ENCODE peak calls at places on chromosomes 1 and 21, in eight cellular contexts. R is stomach, T is BE2C, H is AG10803, U is WERI-Rb-1, K is OCI-LY7, G is heart left ventricle, M is Panc1. Y is an unnamed sample.

GRCh38 chr1:21902378-21903012 is 34.6 kb downstream of the HSPG2 start:
- DNase-seq in R (no peak), T (no peak), H (no peak), U (no peak), K (no peak), G (no peak), M (no peak), Y (no peak)

GRCh38 chr21:37061926-37062591 is 10.8 kb downstream of the PIGP start:
- DNase-seq in R (no peak), T (no peak), H (peak), U (no peak), K (peak), G (no peak), M (no peak), Y (no peak)

GRCh38 chr1:198934901-198935301 is 296.1 kb downstream of the PTPRC start:
- DNase-seq in R (no peak), T (no peak), H (peak), U (no peak), K (peak), G (no peak), M (no peak), Y (peak)

GRCh38 chr1:69929278-69930057 is 275.9 kb downstream of the LRRC40 start:
- DNase-seq in R (no peak), T (no peak), H (peak), U (no peak), K (no peak), G (no peak), M (no peak), Y (no peak)

GRCh38 chr1:162475089-162475488 is 22.5 kb upstream of the UHMK1 start:
- DNase-seq in R (no peak), T (no peak), H (no peak), U (no peak), K (no peak), G (no peak), M (no peak), Y (no peak)

GRCh38 chr21:43865471-43866181 is 603 bp downstream of the AGPAT3 start:
- DNase-seq in R (peak), T (no peak), H (peak), U (no peak), K (no peak), G (peak), M (no peak), Y (no peak)

GRCh38 chr1:154479764-154480421 is 22.1 kb upstream of the TDRD10 start:
- DNase-seq in R (peak), T (peak), H (peak), U (peak), K (peak), G (peak), M (peak), Y (peak)

GRCh38 chr1:210608766-210609165 is 280.1 kb downstream of the HHAT start:
- DNase-seq in R (no peak), T (no peak), H (no peak), U (no peak), K (no peak), G (no peak), M (no peak), Y (no peak)

GRCh38 chr1:59046730-59047157 is 250.2 kb upstream of the FGGY start:
- DNase-seq in R (peak), T (no peak), H (no peak), U (no peak), K (peak), G (no peak), M (no peak), Y (peak)

GRCh38 chr1:231642600-231643332 is 16.2 kb downstream of the DISC1 start:
- DNase-seq in R (no peak), T (no peak), H (no peak), U (no peak), K (no peak), G (no peak), M (no peak), Y (no peak)

GRCh38 chr1:64006276-64007051 is 197.0 kb upstream of the UBE2U start:
- DNase-seq in R (peak), T (no peak), H (peak), U (no peak), K (no peak), G (no peak), M (peak), Y (peak)

GRCh38 chr1:100438375-100438774 is 86.1 kb downstream of the CDC14A start:
- DNase-seq in R (no peak), T (no peak), H (no peak), U (no peak), K (no peak), G (no peak), M (no peak), Y (no peak)

GRCh38 chr1:112688781-112689193 is 14.3 kb downstream of the MOV10 start:
- DNase-seq in R (no peak), T (no peak), H (no peak), U (no peak), K (no peak), G (no peak), M (no peak), Y (no peak)

GRCh38 chr1:197595244-197595904 is 179.9 kb downstream of the DENND1B start:
- DNase-seq in R (no peak), T (no peak), H (no peak), U (no peak), K (no peak), G (no peak), M (no peak), Y (no peak)

GRCh38 chr1:223144431-223144830 is 1.4 kb upstream of the TLR5 start:
- DNase-seq in R (no peak), T (no peak), H (no peak), U (no peak), K (no peak), G (no peak), M (no peak), Y (no peak)

GRCh38 chr1:223142269-223142668 is 779 bp downstream of the TLR5 start:
- DNase-seq in R (no peak), T (no peak), H (no peak), U (no peak), K (no peak), G (no peak), M (no peak), Y (no peak)

GRCh38 chr1:223142795-223143759 is at the start of gene TLR5:
- DNase-seq in R (peak), T (peak), H (peak), U (peak), K (peak), G (peak), M (no peak), Y (peak)

GRCh38 chr1:223144914-223145313 is 1.9 kb upstream of the TLR5 start:
- DNase-seq in R (no peak), T (no peak), H (no peak), U (no peak), K (no peak), G (no peak), M (no peak), Y (no peak)

GRCh38 chr1:223143760-223144248 is 756 bp upstream of the TLR5 start:
- DNase-seq in R (peak), T (no peak), H (no peak), U (peak), K (no peak), G (no peak), M (no peak), Y (peak)
- H3K4me3 ChIP-seq in R (peak), T (no peak), H (no peak), U (peak), K (peak), G (no peak), M (peak), Y (peak)

GRCh38 chr21:35225573-35225972 is 176.5 kb upstream of the RUNX1 start:
- DNase-seq in R (no peak), T (no peak), H (no peak), U (no peak), K (no peak), G (no peak), M (no peak), Y (no peak)

GRCh38 chr21:35229290-35229689 is 180.2 kb upstream of the RUNX1 start:
- DNase-seq in R (no peak), T (no peak), H (no peak), U (no peak), K (no peak), G (no peak), M (no peak), Y (no peak)

GRCh38 chr21:35227774-35228173 is 178.7 kb upstream of the RUNX1 start:
- DNase-seq in R (no peak), T (no peak), H (no peak), U (no peak), K (peak), G (no peak), M (no peak), Y (peak)

GRCh38 chr21:35226302-35226701 is 177.2 kb upstream of the RUNX1 start:
- DNase-seq in R (peak), T (no peak), H (peak), U (no peak), K (no peak), G (no peak), M (no peak), Y (no peak)

DNA sequence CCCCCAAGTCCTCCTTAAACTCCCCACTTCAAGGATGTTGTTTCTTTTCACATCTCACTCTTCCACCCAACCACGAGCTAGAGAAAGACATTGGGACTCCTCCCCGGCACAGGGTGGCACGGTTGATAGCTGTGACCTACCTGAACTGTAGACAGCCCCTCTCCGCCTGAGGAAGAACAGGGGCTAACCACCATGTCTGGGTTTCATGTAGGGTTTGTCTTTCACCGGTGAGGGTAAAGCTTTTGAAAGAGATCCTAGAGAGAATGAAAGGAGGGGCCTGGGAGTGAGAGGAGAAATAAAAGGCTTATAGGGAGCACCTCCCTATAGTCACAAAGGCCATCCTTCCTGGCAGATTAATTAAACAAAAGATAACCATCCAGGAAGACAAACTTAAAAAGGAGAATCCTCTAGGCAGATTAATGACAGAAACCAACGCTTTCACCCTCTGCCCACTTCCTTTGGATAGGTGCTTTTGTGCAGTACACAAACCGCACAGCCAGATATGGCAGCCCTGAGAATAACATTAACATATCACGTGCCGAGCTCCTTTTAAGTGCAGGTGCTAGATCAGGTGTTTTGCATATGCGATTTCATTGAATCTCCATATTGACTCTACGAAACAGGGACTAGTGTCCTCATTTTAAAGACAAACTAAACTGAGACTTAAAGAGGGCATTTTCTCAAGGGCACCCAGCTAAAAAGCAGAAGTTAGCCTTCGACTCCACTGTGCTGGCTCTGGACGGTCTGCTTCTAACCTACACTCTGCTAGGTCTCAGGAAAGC is 178.0 kb upstream of the RUNX1 start:
- DNase-seq in R (no peak), T (no peak), H (no peak), U (no peak), K (peak), G (no peak), M (no peak), Y (peak)
- H3K4me3 ChIP-seq in R (no peak), T (no peak), H (no peak), U (no peak), K (peak), G (no peak), M (no peak), Y (peak)

DNA sequence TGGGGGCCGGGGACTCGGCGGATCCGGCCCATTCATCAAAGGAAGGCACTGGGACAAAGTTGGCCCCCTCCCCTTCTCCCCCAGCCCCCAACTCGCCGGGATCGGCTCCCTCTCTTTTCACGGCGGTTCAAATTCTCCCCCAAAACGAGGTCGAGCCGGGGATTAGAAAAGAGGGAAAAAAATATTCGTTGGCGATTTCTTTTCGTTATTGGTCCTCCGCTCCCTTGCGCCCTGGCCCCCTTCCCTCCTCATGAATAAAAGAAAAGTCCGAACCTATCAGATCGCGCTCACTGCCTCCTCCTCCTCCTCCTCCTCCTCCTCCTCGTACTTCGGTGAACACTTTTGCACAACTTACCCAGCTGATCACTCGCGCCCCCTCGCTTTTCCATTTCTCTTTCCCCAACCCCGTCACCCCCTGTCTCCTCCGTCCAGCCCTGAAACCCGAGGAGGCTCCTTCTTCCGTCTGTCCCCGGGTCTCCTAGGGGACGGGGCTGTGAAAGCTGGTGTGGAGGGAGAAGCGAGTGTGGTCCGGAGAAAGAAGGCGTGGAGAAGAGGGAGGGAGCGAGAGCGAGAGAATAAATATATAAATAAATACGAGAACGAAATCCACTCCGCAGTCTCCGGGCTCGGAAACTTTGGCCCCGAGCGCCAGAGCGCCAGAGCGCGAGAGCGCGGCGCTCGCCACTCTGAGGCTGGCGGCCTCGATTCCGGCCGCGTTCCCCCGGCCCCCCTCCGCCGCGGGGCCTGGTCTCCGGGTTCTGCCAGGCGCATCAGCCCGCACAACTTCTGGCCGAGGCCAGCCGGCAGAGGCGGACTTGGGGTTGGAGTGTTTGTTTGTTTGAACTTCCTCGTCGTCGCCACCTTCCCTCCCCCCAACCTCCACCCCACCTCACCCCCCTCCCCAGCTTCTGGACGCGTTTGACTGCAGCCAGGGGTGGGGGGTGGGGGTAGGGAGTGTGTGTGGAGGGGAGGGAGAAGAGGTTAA is at the start of gene PAX7:
- DNase-seq in R (no peak), T (no peak), H (no peak), U (no peak), K (no peak), G (no peak), M (no peak), Y (no peak)
- H3K4me3 ChIP-seq in R (peak), T (no peak), H (no peak), U (no peak), K (no peak), G (no peak), M (peak), Y (no peak)

DNA sequence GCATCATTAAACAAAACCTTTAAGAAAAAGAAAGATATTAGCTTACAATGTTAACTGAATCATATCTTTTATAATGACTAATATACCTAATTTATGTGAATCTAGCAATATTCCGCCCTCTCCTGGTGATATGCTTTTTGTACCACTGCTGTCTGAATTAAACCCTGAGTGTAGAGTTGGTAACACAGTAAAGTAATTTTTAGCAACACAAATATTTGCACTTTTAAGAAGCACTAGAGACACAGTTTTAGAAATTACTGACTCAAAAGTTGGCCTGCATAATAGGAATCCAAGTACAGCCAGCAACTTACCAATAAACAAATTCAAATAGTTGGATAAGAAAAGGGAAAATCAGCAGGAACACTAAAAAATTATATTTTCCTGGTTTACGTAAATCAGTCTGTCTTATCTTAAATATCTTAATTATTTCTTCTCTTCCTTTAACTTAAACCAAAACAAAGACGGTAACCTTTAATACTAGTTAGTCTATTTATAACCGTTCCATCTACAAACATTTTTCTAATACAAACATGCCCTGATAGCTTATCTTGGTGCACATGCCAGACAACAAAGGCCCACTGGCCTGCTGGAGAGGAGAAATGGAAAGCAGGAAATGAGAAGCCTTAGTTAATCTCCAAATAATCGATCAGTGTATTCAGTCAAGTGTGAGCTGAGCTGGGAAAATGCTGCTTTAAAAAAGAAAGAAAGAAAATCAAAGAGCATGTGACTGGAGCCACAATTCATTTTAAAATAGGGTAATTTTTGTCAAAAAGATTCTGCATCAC is 246.0 kb downstream of the RERE start:
- DNase-seq in R (peak), T (peak), H (peak), U (peak), K (peak), G (no peak), M (no peak), Y (no peak)
- H3K4me3 ChIP-seq in R (peak), T (no peak), H (no peak), U (no peak), K (no peak), G (no peak), M (no peak), Y (no peak)

GRCh38 chr1:14945132-14946010 is 208.2 kb upstream of the TMEM51 start:
- DNase-seq in R (peak), T (no peak), H (peak), U (peak), K (no peak), G (peak), M (no peak), Y (no peak)
- H3K4me3 ChIP-seq in R (peak), T (no peak), H (peak), U (peak), K (no peak), G (peak), M (no peak), Y (no peak)

DNA sequence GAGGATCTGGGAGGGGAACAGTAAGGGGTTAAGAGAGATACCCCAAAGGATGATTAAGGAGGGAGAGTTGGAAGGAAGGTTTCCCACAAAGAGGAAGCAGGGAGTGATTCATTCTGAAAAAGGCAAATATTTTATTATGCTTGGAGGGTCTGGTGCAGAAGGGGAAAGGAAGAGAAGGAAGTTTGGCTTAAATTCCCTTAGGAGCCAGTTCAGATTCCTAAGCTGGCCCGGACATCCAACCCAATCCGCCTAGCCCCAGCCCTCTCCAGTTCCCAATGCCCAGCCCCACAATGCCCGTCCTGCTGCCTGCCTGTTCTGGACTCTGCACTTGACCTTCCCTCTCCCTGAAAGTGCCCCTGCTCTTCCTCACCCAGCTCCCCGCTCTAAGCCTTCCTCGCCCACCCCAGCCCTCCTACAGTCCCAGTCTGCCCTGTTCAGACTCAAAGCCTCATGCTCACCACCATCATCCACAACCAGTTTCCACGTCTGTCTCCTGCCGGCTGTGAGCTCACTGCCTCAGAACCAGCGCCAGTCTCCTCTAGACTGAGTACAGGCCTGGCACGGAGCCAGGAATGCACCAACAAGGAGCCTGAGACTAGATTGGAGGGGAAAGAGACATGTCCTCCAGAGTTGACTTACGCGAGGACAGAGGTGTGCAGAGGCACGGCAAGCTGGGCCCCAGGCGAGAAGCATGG is 18.9 kb downstream of the CAPN2 start:
- DNase-seq in R (peak), T (peak), H (peak), U (no peak), K (no peak), G (peak), M (no peak), Y (no peak)
- H3K4me3 ChIP-seq in R (no peak), T (no peak), H (no peak), U (no peak), K (no peak), G (no peak), M (no peak), Y (no peak)

GRCh38 chr1:183732251-183732650 is 72.7 kb upstream of the RGL1 start:
- DNase-seq in R (no peak), T (no peak), H (no peak), U (no peak), K (no peak), G (no peak), M (no peak), Y (no peak)
- H3K4me3 ChIP-seq in R (no peak), T (no peak), H (no peak), U (no peak), K (no peak), G (no peak), M (no peak), Y (no peak)

DNA sequence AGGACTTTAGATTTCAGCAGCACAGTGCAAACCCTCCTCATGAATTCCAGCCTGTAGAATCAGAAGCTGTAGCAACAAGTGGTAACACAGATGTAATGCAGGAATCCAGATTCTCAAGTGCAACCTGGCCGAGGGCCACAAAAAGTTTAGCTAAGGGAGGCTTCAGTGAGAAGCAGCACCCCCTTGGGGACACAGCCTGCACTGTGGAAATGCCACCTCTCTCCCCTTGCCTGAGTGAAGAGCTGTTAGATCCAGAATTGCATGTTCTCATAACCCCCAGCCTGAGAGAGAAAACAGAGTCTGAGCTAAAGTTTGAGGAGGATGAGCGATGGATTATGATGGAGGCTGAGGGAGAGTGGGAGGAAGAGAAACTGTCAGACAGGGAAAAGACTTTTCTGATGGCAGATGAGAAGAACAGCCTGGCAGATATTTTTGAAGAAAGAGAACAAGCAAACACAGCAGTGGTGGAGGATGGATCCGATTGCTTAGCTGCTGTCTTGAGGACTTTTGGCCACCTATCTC is 80.5 kb upstream of the BMP8A start:
- DNase-seq in R (peak), T (peak), H (peak), U (peak), K (peak), G (peak), M (no peak), Y (peak)
- H3K4me3 ChIP-seq in R (peak), T (no peak), H (peak), U (no peak), K (no peak), G (peak), M (peak), Y (no peak)

DNA sequence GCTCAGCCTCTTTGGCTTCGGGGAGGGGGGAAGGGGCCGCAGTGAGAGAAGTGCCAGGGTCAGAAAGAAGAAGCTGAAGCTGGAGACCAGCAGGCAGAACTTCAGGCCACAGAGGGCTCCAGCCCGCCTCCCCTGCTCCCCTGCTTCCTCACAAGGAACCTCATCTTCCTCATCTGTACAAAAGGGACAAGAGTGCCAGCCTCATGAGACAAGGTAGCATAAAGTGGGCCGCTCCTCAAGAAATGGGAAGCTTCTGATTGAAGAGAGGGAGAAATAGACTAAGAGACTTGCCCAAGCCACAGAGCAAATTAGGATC is 39.7 kb downstream of the AHDC1 start:
- DNase-seq in R (no peak), T (no peak), H (no peak), U (no peak), K (no peak), G (no peak), M (no peak), Y (no peak)
- H3K4me3 ChIP-seq in R (peak), T (no peak), H (no peak), U (no peak), K (no peak), G (no peak), M (no peak), Y (no peak)